ENCODE peak calls at places on chromosome 12, in eight cellular contexts. One of them, this sample, is unnamed.

GRCh38 chr12:132761032-132761910 is at the start of gene ANKLE2:
- DNase-seq in suprapubic skin: peak; percentile 71
- DNase-seq in astrocyte of the spinal cord: peak; percentile 81
- DNase-seq in ovary: no peak
- DNase-seq in heart left ventricle: peak; percentile 65
- DNase-seq in breast epithelium: no peak
- DNase-seq in progenitor cell of endocrine pancreas: peak; percentile 40
- DNase-seq in choroid plexus epithelial cell: peak; percentile 81
- DNase-seq in this sample: no peak

GRCh38 chr12:130195776-130196175 is 33.5 kb downstream of the FZD10 start:
- DNase-seq in suprapubic skin: no peak
- DNase-seq in astrocyte of the spinal cord: no peak
- DNase-seq in ovary: no peak
- DNase-seq in heart left ventricle: no peak
- DNase-seq in breast epithelium: no peak
- DNase-seq in progenitor cell of endocrine pancreas: no peak
- DNase-seq in choroid plexus epithelial cell: no peak
- DNase-seq in this sample: no peak

GRCh38 chr12:59596232-59597143 is 659 bp downstream of the SLC16A7 start:
- DNase-seq in suprapubic skin: peak; percentile 91
- DNase-seq in astrocyte of the spinal cord: peak; percentile 66
- DNase-seq in ovary: peak; percentile 83
- DNase-seq in heart left ventricle: peak; percentile 84
- DNase-seq in breast epithelium: peak; percentile 64
- DNase-seq in progenitor cell of endocrine pancreas: peak; percentile 52
- DNase-seq in choroid plexus epithelial cell: peak; percentile 82
- DNase-seq in this sample: peak; percentile 91

GRCh38 chr12:131871677-131872076 is 22.7 kb upstream of the ULK1 start:
- DNase-seq in suprapubic skin: no peak
- DNase-seq in astrocyte of the spinal cord: no peak
- DNase-seq in ovary: no peak
- DNase-seq in heart left ventricle: no peak
- DNase-seq in breast epithelium: no peak
- DNase-seq in progenitor cell of endocrine pancreas: no peak
- DNase-seq in choroid plexus epithelial cell: no peak
- DNase-seq in this sample: no peak

GRCh38 chr12:108955225-108955835 is 65.5 kb downstream of the SVOP start:
- DNase-seq in suprapubic skin: no peak
- DNase-seq in astrocyte of the spinal cord: peak; percentile 10
- DNase-seq in ovary: no peak
- DNase-seq in heart left ventricle: peak; percentile 55
- DNase-seq in breast epithelium: no peak
- DNase-seq in progenitor cell of endocrine pancreas: no peak
- DNase-seq in choroid plexus epithelial cell: peak; percentile 34
- DNase-seq in this sample: no peak

GRCh38 chr12:67650528-67651379 is 2.2 kb downstream of the DYRK2 start:
- DNase-seq in suprapubic skin: no peak
- DNase-seq in astrocyte of the spinal cord: peak; percentile 20
- DNase-seq in ovary: peak; percentile 21
- DNase-seq in heart left ventricle: no peak
- DNase-seq in breast epithelium: no peak
- DNase-seq in progenitor cell of endocrine pancreas: no peak
- DNase-seq in choroid plexus epithelial cell: no peak
- DNase-seq in this sample: no peak

GRCh38 chr12:26226119-26226518 is 30.7 kb downstream of the SSPN start:
- DNase-seq in suprapubic skin: no peak
- DNase-seq in astrocyte of the spinal cord: no peak
- DNase-seq in ovary: no peak
- DNase-seq in heart left ventricle: no peak
- DNase-seq in breast epithelium: no peak
- DNase-seq in progenitor cell of endocrine pancreas: no peak
- DNase-seq in choroid plexus epithelial cell: no peak
- DNase-seq in this sample: no peak

GRCh38 chr12:131155131-131155530 is 201.4 kb downstream of the ADGRD1 start:
- DNase-seq in suprapubic skin: no peak
- DNase-seq in astrocyte of the spinal cord: no peak
- DNase-seq in ovary: no peak
- DNase-seq in heart left ventricle: no peak
- DNase-seq in breast epithelium: no peak
- DNase-seq in progenitor cell of endocrine pancreas: no peak
- DNase-seq in choroid plexus epithelial cell: no peak
- DNase-seq in this sample: no peak

GRCh38 chr12:91884216-91884615 is 261.4 kb downstream of the BTG1 start:
- DNase-seq in suprapubic skin: no peak
- DNase-seq in astrocyte of the spinal cord: no peak
- DNase-seq in ovary: no peak
- DNase-seq in heart left ventricle: no peak
- DNase-seq in breast epithelium: no peak
- DNase-seq in progenitor cell of endocrine pancreas: no peak
- DNase-seq in choroid plexus epithelial cell: no peak
- DNase-seq in this sample: no peak

GRCh38 chr12:68933564-68933893 is 558 bp upstream of the CPM start:
- DNase-seq in suprapubic skin: no peak
- DNase-seq in astrocyte of the spinal cord: no peak
- DNase-seq in ovary: no peak
- DNase-seq in heart left ventricle: no peak
- DNase-seq in breast epithelium: no peak
- DNase-seq in progenitor cell of endocrine pancreas: no peak
- DNase-seq in choroid plexus epithelial cell: no peak
- DNase-seq in this sample: no peak

GRCh38 chr12:14275886-14276285 is 89.6 kb upstream of the ATF7IP start:
- DNase-seq in suprapubic skin: no peak
- DNase-seq in astrocyte of the spinal cord: no peak
- DNase-seq in ovary: no peak
- DNase-seq in heart left ventricle: no peak
- DNase-seq in breast epithelium: no peak
- DNase-seq in progenitor cell of endocrine pancreas: no peak
- DNase-seq in choroid plexus epithelial cell: no peak
- DNase-seq in this sample: no peak

GRCh38 chr12:2322554-2323120 is 269.9 kb downstream of the CACNA1C start:
- DNase-seq in suprapubic skin: no peak
- DNase-seq in astrocyte of the spinal cord: no peak
- DNase-seq in ovary: no peak
- DNase-seq in heart left ventricle: no peak
- DNase-seq in breast epithelium: no peak
- DNase-seq in progenitor cell of endocrine pancreas: no peak
- DNase-seq in choroid plexus epithelial cell: no peak
- DNase-seq in this sample: no peak

GRCh38 chr12:126747530-126748149 is 1519.3 kb upstream of the TMEM132C start:
- DNase-seq in suprapubic skin: no peak
- DNase-seq in astrocyte of the spinal cord: peak; percentile 27
- DNase-seq in ovary: no peak
- DNase-seq in heart left ventricle: peak; percentile 34
- DNase-seq in breast epithelium: no peak
- DNase-seq in progenitor cell of endocrine pancreas: peak; percentile 51
- DNase-seq in choroid plexus epithelial cell: no peak
- DNase-seq in this sample: no peak

GRCh38 chr12:51974646-51975045 is 23.1 kb downstream of the ACVR1B start:
- DNase-seq in suprapubic skin: no peak
- DNase-seq in astrocyte of the spinal cord: no peak
- DNase-seq in ovary: no peak
- DNase-seq in heart left ventricle: no peak
- DNase-seq in breast epithelium: no peak
- DNase-seq in progenitor cell of endocrine pancreas: no peak
- DNase-seq in choroid plexus epithelial cell: no peak
- DNase-seq in this sample: no peak

GRCh38 chr12:56188786-56189335 is 422 bp downstream of the SMARCC2 start:
- DNase-seq in suprapubic skin: no peak
- DNase-seq in astrocyte of the spinal cord: no peak
- DNase-seq in ovary: no peak
- DNase-seq in heart left ventricle: no peak
- DNase-seq in breast epithelium: no peak
- DNase-seq in progenitor cell of endocrine pancreas: peak; percentile 55
- DNase-seq in choroid plexus epithelial cell: no peak
- DNase-seq in this sample: no peak

GRCh38 chr12:32671930-32672785 is 6.9 kb upstream of the DNM1L start:
- DNase-seq in suprapubic skin: no peak
- DNase-seq in astrocyte of the spinal cord: peak; percentile 78
- DNase-seq in ovary: no peak
- DNase-seq in heart left ventricle: peak; percentile 53
- DNase-seq in breast epithelium: no peak
- DNase-seq in progenitor cell of endocrine pancreas: no peak
- DNase-seq in choroid plexus epithelial cell: peak; percentile 90
- DNase-seq in this sample: no peak

GRCh38 chr12:6180300-6181051 is 19.7 kb upstream of the CD9 start:
- DNase-seq in suprapubic skin: no peak
- DNase-seq in astrocyte of the spinal cord: peak; percentile 75
- DNase-seq in ovary: peak; percentile 80
- DNase-seq in heart left ventricle: no peak
- DNase-seq in breast epithelium: no peak
- DNase-seq in progenitor cell of endocrine pancreas: no peak
- DNase-seq in choroid plexus epithelial cell: peak; percentile 77
- DNase-seq in this sample: no peak

GRCh38 chr12:24562761-24563392 is 386.0 kb downstream of the BCAT1 start:
- DNase-seq in suprapubic skin: peak; percentile 70
- DNase-seq in astrocyte of the spinal cord: peak; percentile 76
- DNase-seq in ovary: peak; percentile 74
- DNase-seq in heart left ventricle: peak; percentile 31
- DNase-seq in breast epithelium: no peak
- DNase-seq in progenitor cell of endocrine pancreas: peak; percentile 63
- DNase-seq in choroid plexus epithelial cell: peak; percentile 70
- DNase-seq in this sample: no peak

GRCh38 chr12:102642199-102642598 is 161.8 kb upstream of the IGF1 start:
- DNase-seq in suprapubic skin: no peak
- DNase-seq in astrocyte of the spinal cord: no peak
- DNase-seq in ovary: no peak
- DNase-seq in heart left ventricle: no peak
- DNase-seq in breast epithelium: no peak
- DNase-seq in progenitor cell of endocrine pancreas: no peak
- DNase-seq in choroid plexus epithelial cell: peak; percentile 22
- DNase-seq in this sample: no peak

DNA sequence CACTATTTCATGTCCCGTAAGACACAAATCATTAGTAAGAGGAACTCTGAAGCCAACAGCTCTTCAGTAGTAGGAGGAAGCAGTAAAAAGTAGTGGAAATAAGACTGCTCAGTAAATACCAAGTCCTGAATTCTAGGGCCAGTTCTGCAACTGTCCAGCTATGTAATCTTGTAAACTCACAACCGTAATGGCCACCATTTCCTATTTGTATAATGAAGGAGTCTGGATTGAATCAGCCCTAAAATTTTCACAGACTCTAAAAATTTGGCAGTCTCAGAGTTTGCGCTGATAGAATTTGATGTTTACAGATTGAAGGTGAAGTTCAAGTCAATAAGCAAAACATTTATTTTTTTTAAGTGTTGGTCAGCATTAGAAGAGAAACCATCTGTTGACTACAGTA is 47.7 kb downstream of the GALNT4 start:
- DNase-seq in suprapubic skin: no peak
- DNase-seq in astrocyte of the spinal cord: no peak
- DNase-seq in ovary: no peak
- DNase-seq in heart left ventricle: no peak
- DNase-seq in breast epithelium: no peak
- DNase-seq in progenitor cell of endocrine pancreas: no peak
- DNase-seq in choroid plexus epithelial cell: no peak
- DNase-seq in this sample: no peak
- TF ChIP-seq CTCF in suprapubic skin: no peak
- TF ChIP-seq CTCF in astrocyte of the spinal cord: no peak
- TF ChIP-seq CTCF in ovary: no peak
- TF ChIP-seq CTCF in heart left ventricle: no peak
- TF ChIP-seq CTCF in breast epithelium: no peak
- TF ChIP-seq CTCF in progenitor cell of endocrine pancreas: no peak
- TF ChIP-seq CTCF in choroid plexus epithelial cell: no peak
- TF ChIP-seq CTCF in this sample: no peak

GRCh38 chr12:79512068-79512467 is 178.7 kb downstream of the PAWR start:
- DNase-seq in suprapubic skin: no peak
- DNase-seq in astrocyte of the spinal cord: no peak
- DNase-seq in ovary: no peak
- DNase-seq in heart left ventricle: no peak
- DNase-seq in breast epithelium: no peak
- DNase-seq in progenitor cell of endocrine pancreas: no peak
- DNase-seq in choroid plexus epithelial cell: no peak
- DNase-seq in this sample: no peak
- TF ChIP-seq CTCF in suprapubic skin: no peak
- TF ChIP-seq CTCF in astrocyte of the spinal cord: no peak
- TF ChIP-seq CTCF in ovary: no peak
- TF ChIP-seq CTCF in heart left ventricle: no peak
- TF ChIP-seq CTCF in breast epithelium: no peak
- TF ChIP-seq CTCF in progenitor cell of endocrine pancreas: peak; percentile 18
- TF ChIP-seq CTCF in choroid plexus epithelial cell: peak; percentile 39
- TF ChIP-seq CTCF in this sample: peak; percentile 42

GRCh38 chr12:120738252-120739030 is 12.8 kb downstream of the ACADS start:
- DNase-seq in suprapubic skin: no peak
- DNase-seq in astrocyte of the spinal cord: no peak
- DNase-seq in ovary: peak; percentile 28
- DNase-seq in heart left ventricle: no peak
- DNase-seq in breast epithelium: no peak
- DNase-seq in progenitor cell of endocrine pancreas: no peak
- DNase-seq in choroid plexus epithelial cell: no peak
- DNase-seq in this sample: no peak

GRCh38 chr12:120739031-120739762 is 13.6 kb downstream of the ACADS start:
- DNase-seq in suprapubic skin: no peak
- DNase-seq in astrocyte of the spinal cord: no peak
- DNase-seq in ovary: no peak
- DNase-seq in heart left ventricle: no peak
- DNase-seq in breast epithelium: no peak
- DNase-seq in progenitor cell of endocrine pancreas: no peak
- DNase-seq in choroid plexus epithelial cell: no peak
- DNase-seq in this sample: no peak

GRCh38 chr12:120739821-120740613 is 14.4 kb downstream of the ACADS start:
- DNase-seq in suprapubic skin: no peak
- DNase-seq in astrocyte of the spinal cord: no peak
- DNase-seq in ovary: no peak
- DNase-seq in heart left ventricle: no peak
- DNase-seq in breast epithelium: no peak
- DNase-seq in progenitor cell of endocrine pancreas: no peak
- DNase-seq in choroid plexus epithelial cell: no peak
- DNase-seq in this sample: no peak

GRCh38 chr12:120736404-120737331 is 11.0 kb downstream of the ACADS start:
- DNase-seq in suprapubic skin: no peak
- DNase-seq in astrocyte of the spinal cord: no peak
- DNase-seq in ovary: no peak
- DNase-seq in heart left ventricle: no peak
- DNase-seq in breast epithelium: no peak
- DNase-seq in progenitor cell of endocrine pancreas: no peak
- DNase-seq in choroid plexus epithelial cell: no peak
- DNase-seq in this sample: no peak

GRCh38 chr12:120737557-120738251 is 12.1 kb downstream of the ACADS start:
- DNase-seq in suprapubic skin: no peak
- DNase-seq in astrocyte of the spinal cord: no peak
- DNase-seq in ovary: no peak
- DNase-seq in heart left ventricle: no peak
- DNase-seq in breast epithelium: no peak
- DNase-seq in progenitor cell of endocrine pancreas: no peak
- DNase-seq in choroid plexus epithelial cell: peak; percentile 36
- DNase-seq in this sample: no peak
- TF ChIP-seq CTCF in suprapubic skin: no peak
- TF ChIP-seq CTCF in astrocyte of the spinal cord: peak; percentile 53
- TF ChIP-seq CTCF in ovary: no peak
- TF ChIP-seq CTCF in heart left ventricle: no peak
- TF ChIP-seq CTCF in breast epithelium: no peak
- TF ChIP-seq CTCF in progenitor cell of endocrine pancreas: peak; percentile 33
- TF ChIP-seq CTCF in choroid plexus epithelial cell: peak; percentile 76
- TF ChIP-seq CTCF in this sample: peak; percentile 43

DNA sequence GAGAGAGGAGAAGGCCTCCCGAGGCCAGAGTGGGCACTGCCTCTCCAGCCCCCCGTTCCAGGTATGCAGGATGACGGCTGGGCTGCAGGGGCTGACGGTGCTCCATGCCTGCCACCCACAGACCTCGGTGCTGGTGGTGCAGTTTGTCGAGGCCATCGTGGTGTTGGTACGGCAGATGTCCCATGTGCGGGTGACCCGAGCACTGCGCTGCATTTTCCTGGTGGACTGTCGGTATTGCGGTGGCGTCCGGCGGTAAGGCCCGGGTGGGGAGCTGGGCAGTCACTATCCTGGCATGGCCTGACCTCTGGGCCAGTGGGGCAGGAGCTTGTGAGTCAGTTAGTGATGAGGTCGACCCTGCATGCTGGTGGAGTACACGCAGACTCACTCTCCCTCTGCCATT is 47.4 kb downstream of the TPCN1 start:
- DNase-seq in suprapubic skin: peak; percentile 58
- DNase-seq in astrocyte of the spinal cord: no peak
- DNase-seq in ovary: peak; percentile 30
- DNase-seq in heart left ventricle: no peak
- DNase-seq in breast epithelium: no peak
- DNase-seq in progenitor cell of endocrine pancreas: no peak
- DNase-seq in choroid plexus epithelial cell: no peak
- DNase-seq in this sample: no peak
- TF ChIP-seq CTCF in suprapubic skin: no peak
- TF ChIP-seq CTCF in astrocyte of the spinal cord: no peak
- TF ChIP-seq CTCF in ovary: no peak
- TF ChIP-seq CTCF in heart left ventricle: no peak
- TF ChIP-seq CTCF in breast epithelium: no peak
- TF ChIP-seq CTCF in progenitor cell of endocrine pancreas: no peak
- TF ChIP-seq CTCF in choroid plexus epithelial cell: no peak
- TF ChIP-seq CTCF in this sample: no peak